ENCODE peak calls at places on chromosome 2, in four cellular contexts. O is cardiac muscle cell, F is right atrium auricular region, W is kidney. P is an unnamed sample.

GRCh38 chr2:211068108-211068780 is 511.8 kb downstream of the CPS1 start:
- DNase-seq in O (no peak), F (no peak), W (no peak), P (no peak)

GRCh38 chr2:202109737-202110184 is 36.7 kb downstream of the KIAA2012 start:
- DNase-seq in W (peak), O (no peak), F (no peak), P (no peak)

GRCh38 chr2:100640329-100641114 is 77.7 kb downstream of the PDCL3 start:
- DNase-seq in W (no peak), O (no peak), F (no peak), P (no peak)

GRCh38 chr2:126275093-126275492 is 380.9 kb upstream of the GYPC start:
- DNase-seq in F (no peak), W (no peak), O (no peak), P (no peak)

GRCh38 chr2:209472871-209473270 is 49.0 kb downstream of the MAP2 start:
- DNase-seq in W (no peak), O (no peak), F (no peak), P (no peak)

GRCh38 chr2:6967301-6967700 is 50.1 kb downstream of the RNF144A start:
- DNase-seq in W (no peak), O (no peak), F (no peak), P (no peak)

GRCh38 chr2:9210030-9210429 is 3.4 kb downstream of the ASAP2 start:
- DNase-seq in O (no peak), F (peak), W (no peak), P (no peak)

GRCh38 chr2:53397085-53397484 is 370.5 kb upstream of the CHAC2 start:
- DNase-seq in W (no peak), O (no peak), F (no peak), P (no peak)

GRCh38 chr2:2270808-2271415 is 60.2 kb downstream of the MYT1L start:
- DNase-seq in F (no peak), O (no peak), W (no peak), P (no peak)

GRCh38 chr2:200993097-200993496 is 29.6 kb upstream of the ORC2 start:
- DNase-seq in W (no peak), O (no peak), F (no peak), P (no peak)

GRCh38 chr2:174051741-174052638 is 86.8 kb upstream of the SP3 start:
- DNase-seq in F (no peak), W (no peak), O (peak), P (no peak)

GRCh38 chr2:217538719-217539118 is 464.1 kb downstream of the TNS1 start:
- DNase-seq in O (no peak), F (no peak), W (no peak), P (no peak)

GRCh38 chr2:147600223-147600622 is 244.6 kb upstream of the ACVR2A start:
- DNase-seq in W (no peak), O (no peak), F (no peak), P (no peak)

DNA sequence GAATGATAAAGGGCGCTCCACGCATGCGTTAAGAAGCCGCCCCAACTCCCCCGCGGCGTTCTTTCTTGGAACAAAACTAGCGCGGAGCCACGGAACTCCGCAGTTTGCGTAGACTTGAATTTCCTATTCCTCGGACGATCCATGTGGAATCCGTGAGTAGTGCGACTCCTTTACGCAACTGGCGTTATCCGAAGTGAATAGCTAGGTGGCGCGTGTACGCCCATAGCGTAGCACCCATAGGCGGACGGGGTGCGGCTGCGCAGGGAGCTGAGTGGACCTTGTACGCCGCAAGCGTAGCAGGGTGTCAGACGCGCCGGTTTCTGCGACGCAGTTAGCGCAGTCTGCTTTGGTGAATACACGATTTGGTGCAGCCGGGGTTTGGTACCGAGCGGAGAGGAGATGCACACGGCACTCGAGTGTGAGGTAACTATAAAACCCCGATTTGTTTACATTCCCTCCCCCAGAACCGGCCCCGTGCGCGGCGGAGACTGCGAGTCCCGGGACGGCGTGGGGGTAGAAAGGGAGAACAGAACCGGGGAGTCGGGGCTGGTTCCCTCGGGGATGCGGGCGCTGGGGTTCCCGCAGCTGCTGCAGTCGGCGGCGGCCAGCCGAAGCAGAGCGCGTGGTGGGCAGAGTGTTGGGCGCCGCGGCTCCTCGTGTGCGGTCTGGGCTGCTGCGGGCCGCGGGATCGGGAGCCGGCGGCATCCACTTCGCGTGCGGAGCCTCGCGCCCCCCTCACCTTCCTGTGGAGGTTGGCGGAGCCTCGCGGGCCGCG is at the start of gene SLC39A10:
- DNase-seq in F (peak), W (peak), O (peak), P (peak)
- TF ChIP-seq CTCF in F (peak), W (peak), O (no peak), P (no peak)

GRCh38 chr2:106841886-106842645 is 43.9 kb downstream of the ST6GAL2 start:
- DNase-seq in F (no peak), W (no peak), O (no peak), P (no peak)

GRCh38 chr2:106843910-106844250 is 42.1 kb downstream of the ST6GAL2 start:
- DNase-seq in O (no peak), F (no peak), W (no peak), P (no peak)

GRCh38 chr2:106845716-106846115 is 40.3 kb downstream of the ST6GAL2 start:
- DNase-seq in F (no peak), O (no peak), W (no peak), P (no peak)

GRCh38 chr2:106843001-106843909 is 42.7 kb downstream of the ST6GAL2 start:
- DNase-seq in W (peak), F (no peak), O (no peak), P (no peak)

GRCh38 chr2:106839849-106840595 is 45.9 kb downstream of the ST6GAL2 start:
- DNase-seq in W (no peak), O (peak), F (no peak), P (peak)
- H3K27ac ChIP-seq in W (no peak), O (no peak), F (no peak), P (no peak)

GRCh38 chr2:233470007-233470687 is 96.4 kb downstream of the USP40 start:
- DNase-seq in O (no peak), W (peak), F (no peak), P (peak)

GRCh38 chr2:233468746-233469110 is 97.9 kb downstream of the USP40 start:
- DNase-seq in O (no peak), W (peak), F (no peak), P (no peak)

GRCh38 chr2:233468047-233468745 is 98.4 kb downstream of the USP40 start:
- DNase-seq in F (no peak), W (peak), O (no peak), P (no peak)

GRCh38 chr2:233470839-233471238 is 95.7 kb downstream of the USP40 start:
- DNase-seq in W (peak), F (no peak), O (no peak), P (peak)

GRCh38 chr2:233469261-233470006 is 97.1 kb downstream of the USP40 start:
- DNase-seq in F (no peak), W (peak), O (no peak), P (no peak)
- H3K4me3 ChIP-seq in F (no peak), W (no peak), O (no peak), P (no peak)

GRCh38 chr2:70574102-70574501 is 20.5 kb upstream of the TGFA start:
- DNase-seq in O (no peak), F (no peak), W (no peak), P (no peak)

GRCh38 chr2:70569559-70569958 is 15.9 kb upstream of the TGFA start:
- DNase-seq in F (no peak), O (no peak), W (no peak), P (no peak)

GRCh38 chr2:70580352-70580751 is 26.7 kb upstream of the TGFA start:
- DNase-seq in W (no peak), F (no peak), O (no peak), P (no peak)

GRCh38 chr2:70570041-70570661 is 16.5 kb upstream of the TGFA start:
- DNase-seq in W (no peak), O (no peak), F (no peak), P (no peak)

DNA sequence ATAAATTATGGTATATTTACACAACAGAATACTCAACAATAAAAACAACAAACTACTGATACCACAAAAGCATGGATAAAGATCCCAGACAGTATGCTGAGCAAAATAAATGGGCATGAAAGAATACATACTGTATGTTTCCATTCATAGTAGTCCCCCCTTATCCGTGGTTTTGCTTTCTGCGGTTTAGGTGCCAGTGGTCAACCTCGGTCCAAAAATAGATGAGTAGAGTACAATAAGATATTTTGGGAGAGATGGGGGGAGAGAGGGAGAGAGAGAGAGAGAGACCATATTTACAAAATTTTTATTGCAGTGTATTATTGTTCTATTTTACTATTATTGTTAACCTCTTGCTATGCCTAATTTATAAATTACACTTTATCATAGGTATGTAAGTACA is 21.0 kb upstream of the TGFA start:
- DNase-seq in F (no peak), O (no peak), W (no peak), P (no peak)
- TF ChIP-seq CTCF in F (no peak), O (no peak), W (no peak), P (no peak)

DNA sequence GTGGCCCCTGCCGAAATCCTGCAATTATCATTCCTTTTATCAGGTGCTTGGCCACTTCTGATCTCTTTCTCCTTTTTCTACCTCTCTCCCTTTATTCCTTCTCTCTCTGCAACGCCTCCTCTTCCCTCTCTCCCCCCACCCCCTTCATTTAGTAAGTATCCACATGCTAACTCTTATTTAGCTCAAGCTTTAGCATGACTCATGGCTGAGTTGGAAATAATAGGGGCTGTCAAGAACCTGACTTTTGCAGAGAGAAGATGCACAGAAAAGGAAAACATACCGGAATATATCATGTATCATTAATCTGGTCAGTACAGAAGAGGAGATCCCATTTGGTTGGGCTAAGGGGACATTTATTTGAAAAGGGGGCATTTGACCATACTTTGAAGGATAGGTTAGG is 33.1 kb downstream of the FAM171B start:
- DNase-seq in W (no peak), F (no peak), O (no peak), P (no peak)
- H3K27ac ChIP-seq in W (no peak), F (no peak), O (no peak), P (no peak)

P was measured in WERI-Rb-1.